ENCODE peak calls at places on chromosomes 12 and 14, in eight cellular contexts. One of them, this sample, is unnamed.

GRCh38 chr14:56659964-56660551 is 80.5 kb downstream of the TMEM260 start:
- DNase-seq in SW480: peak
- DNase-seq in psoas muscle: no peak
- DNase-seq in T-helper 2 cell: no peak
- DNase-seq in Caki2: peak
- DNase-seq in esophagus muscularis mucosa: no peak
- DNase-seq in glutamatergic neuron: no peak
- DNase-seq in adrenal gland: no peak
- DNase-seq in this sample: no peak

GRCh38 chr14:53295985-53296582 is 143.0 kb upstream of the DDHD1 start:
- DNase-seq in SW480: peak
- DNase-seq in esophagus muscularis mucosa: no peak
- DNase-seq in glutamatergic neuron: no peak
- DNase-seq in psoas muscle: no peak
- DNase-seq in Caki2: peak
- DNase-seq in adrenal gland: no peak
- DNase-seq in T-helper 2 cell: no peak
- DNase-seq in this sample: no peak

GRCh38 chr12:108690191-108690518 is 41.2 kb downstream of the CORO1C start:
- DNase-seq in psoas muscle: no peak
- DNase-seq in Caki2: no peak
- DNase-seq in SW480: no peak
- DNase-seq in glutamatergic neuron: no peak
- DNase-seq in T-helper 2 cell: no peak
- DNase-seq in adrenal gland: no peak
- DNase-seq in esophagus muscularis mucosa: no peak
- DNase-seq in this sample: no peak

GRCh38 chr12:114313910-114314309 is 92.0 kb downstream of the TBX5 start:
- DNase-seq in adrenal gland: no peak
- DNase-seq in psoas muscle: no peak
- DNase-seq in glutamatergic neuron: no peak
- DNase-seq in SW480: no peak
- DNase-seq in esophagus muscularis mucosa: no peak
- DNase-seq in T-helper 2 cell: no peak
- DNase-seq in Caki2: no peak
- DNase-seq in this sample: no peak

GRCh38 chr14:67359319-67359774 is 257 bp downstream of the ATP6V1D start:
- DNase-seq in psoas muscle: peak
- DNase-seq in T-helper 2 cell: no peak
- DNase-seq in esophagus muscularis mucosa: no peak
- DNase-seq in SW480: peak
- DNase-seq in adrenal gland: peak
- DNase-seq in glutamatergic neuron: no peak
- DNase-seq in Caki2: peak
- DNase-seq in this sample: peak

GRCh38 chr12:115672506-115673080 is 604.9 kb downstream of the MED13L start:
- DNase-seq in glutamatergic neuron: no peak
- DNase-seq in SW480: no peak
- DNase-seq in Caki2: no peak
- DNase-seq in esophagus muscularis mucosa: no peak
- DNase-seq in psoas muscle: no peak
- DNase-seq in adrenal gland: no peak
- DNase-seq in T-helper 2 cell: no peak
- DNase-seq in this sample: no peak

GRCh38 chr12:45377815-45378214 is 161.9 kb downstream of the ANO6 start:
- DNase-seq in SW480: no peak
- DNase-seq in glutamatergic neuron: no peak
- DNase-seq in T-helper 2 cell: no peak
- DNase-seq in adrenal gland: no peak
- DNase-seq in psoas muscle: no peak
- DNase-seq in esophagus muscularis mucosa: no peak
- DNase-seq in Caki2: no peak
- DNase-seq in this sample: no peak

GRCh38 chr12:117361312-117361670 is at the start of gene NOS1:
- DNase-seq in Caki2: no peak
- DNase-seq in glutamatergic neuron: peak
- DNase-seq in esophagus muscularis mucosa: no peak
- DNase-seq in psoas muscle: peak
- DNase-seq in SW480: no peak
- DNase-seq in T-helper 2 cell: no peak
- DNase-seq in adrenal gland: no peak
- DNase-seq in this sample: no peak

GRCh38 chr14:72804653-72805180 is 89.2 kb downstream of the DPF3 start:
- DNase-seq in adrenal gland: no peak
- DNase-seq in glutamatergic neuron: no peak
- DNase-seq in Caki2: no peak
- DNase-seq in SW480: no peak
- DNase-seq in esophagus muscularis mucosa: no peak
- DNase-seq in psoas muscle: no peak
- DNase-seq in T-helper 2 cell: no peak
- DNase-seq in this sample: no peak

GRCh38 chr12:128994869-128995268 is 141.6 kb downstream of the GLT1D1 start:
- DNase-seq in Caki2: no peak
- DNase-seq in SW480: no peak
- DNase-seq in glutamatergic neuron: no peak
- DNase-seq in esophagus muscularis mucosa: no peak
- DNase-seq in T-helper 2 cell: no peak
- DNase-seq in adrenal gland: no peak
- DNase-seq in psoas muscle: no peak
- DNase-seq in this sample: no peak

GRCh38 chr12:45583011-45583657 is 146.4 kb upstream of the ARID2 start:
- DNase-seq in glutamatergic neuron: no peak
- DNase-seq in Caki2: no peak
- DNase-seq in psoas muscle: no peak
- DNase-seq in SW480: no peak
- DNase-seq in esophagus muscularis mucosa: peak
- DNase-seq in adrenal gland: peak
- DNase-seq in T-helper 2 cell: no peak
- DNase-seq in this sample: no peak

GRCh38 chr12:105198961-105199360 is 37.0 kb downstream of the APPL2 start:
- DNase-seq in psoas muscle: no peak
- DNase-seq in SW480: no peak
- DNase-seq in adrenal gland: no peak
- DNase-seq in T-helper 2 cell: no peak
- DNase-seq in esophagus muscularis mucosa: no peak
- DNase-seq in Caki2: no peak
- DNase-seq in glutamatergic neuron: no peak
- DNase-seq in this sample: no peak